ENCODE peak calls at places on chromosomes 5 and 9, in four cellular contexts. A, Y, X and J are unnamed samples.

GRCh38 chr9:16179566-16179965 is 626.7 kb downstream of the CCDC171 start:
- DNase-seq in A (no peak), Y (no peak), X (no peak), J (no peak)

GRCh38 chr5:53381-54174 is 38.4 kb upstream of the PLEKHG4B start:
- DNase-seq in A (no peak), Y (peak), X (peak), J (no peak)

GRCh38 chr9:87556821-87557220 is 59.2 kb downstream of the DAPK1 start:
- DNase-seq in A (no peak), Y (no peak), X (no peak), J (no peak)

GRCh38 chr9:36064448-36065037 is 27.8 kb downstream of the RECK start:
- DNase-seq in A (peak), Y (no peak), X (peak), J (peak)

GRCh38 chr9:113154471-113154870 is 3.7 kb downstream of the SLC31A2 start:
- DNase-seq in A (peak), Y (no peak), X (peak), J (peak)

GRCh38 chr5:147576646-147577535 is 67.0 kb upstream of the DPYSL3 start:
- DNase-seq in A (no peak), Y (peak), X (peak), J (peak)

GRCh38 chr5:135683227-135683626 is 104.4 kb upstream of the CXCL14 start:
- DNase-seq in A (no peak), Y (no peak), X (no peak), J (no peak)

GRCh38 chr5:110031402-110032140 is 341.8 kb downstream of the MAN2A1 start:
- DNase-seq in A (no peak), Y (no peak), X (no peak), J (no peak)

GRCh38 chr5:178551059-178551458 is 39.1 kb downstream of the COL23A1 start:
- DNase-seq in A (peak), Y (no peak), X (peak), J (no peak)

GRCh38 chr5:75089137-75089536 is 36.8 kb upstream of the GCNT4 start:
- DNase-seq in A (no peak), Y (no peak), X (no peak), J (no peak)

GRCh38 chr5:135543151-135543818 is 7.5 kb upstream of the NEUROG1 start:
- DNase-seq in A (no peak), Y (no peak), X (no peak), J (no peak)

GRCh38 chr5:143889986-143890385 is 78.0 kb downstream of the HMHB1 start:
- DNase-seq in A (peak), Y (no peak), X (peak), J (peak)

GRCh38 chr5:103889500-103890209 is 327.1 kb upstream of the NUDT12 start:
- DNase-seq in A (no peak), Y (no peak), X (no peak), J (no peak)

GRCh38 chr5:123155511-123155923 is 66.5 kb downstream of the PRDM6 start:
- DNase-seq in A (no peak), Y (no peak), X (no peak), J (no peak)

GRCh38 chr9:129176786-129177442 is 1.1 kb downstream of the IER5L start:
- DNase-seq in A (no peak), Y (peak), X (peak), J (no peak)

GRCh38 chr9:23630488-23630887 is 195.6 kb downstream of the ELAVL2 start:
- DNase-seq in A (no peak), Y (no peak), X (no peak), J (no peak)

GRCh38 chr5:87765009-87765408 is 352.3 kb upstream of the CCNH start:
- DNase-seq in A (no peak), Y (no peak), X (no peak), J (no peak)

GRCh38 chr9:715743-716400 is 125.6 kb upstream of the DMRT1 start:
- DNase-seq in A (no peak), Y (no peak), X (peak), J (peak)

GRCh38 chr5:21663082-21663481 is 1190.1 kb downstream of the CDH12 start:
- DNase-seq in A (no peak), Y (peak), X (no peak), J (no peak)

GRCh38 chr9:114300153-114300845 is 22.6 kb upstream of the ORM1 start:
- DNase-seq in A (no peak), Y (no peak), X (no peak), J (no peak)

GRCh38 chr5:11504083-11504785 is 400.0 kb downstream of the CTNND2 start:
- DNase-seq in A (no peak), Y (no peak), X (no peak), J (no peak)

GRCh38 chr5:10264569-10264968 is 14.5 kb downstream of the CCT5 start:
- DNase-seq in A (peak), Y (no peak), X (peak), J (no peak)

GRCh38 chr9:76650692-76651091 is 113.5 kb upstream of the PCA3 start:
- DNase-seq in A (no peak), Y (no peak), X (no peak), J (no peak)

GRCh38 chr5:172255444-172255843 is 28.1 kb downstream of the UBTD2 start:
- DNase-seq in A (no peak), Y (no peak), X (no peak), J (no peak)

GRCh38 chr5:116068028-116068632 is 16.7 kb upstream of the COMMD10 start:
- DNase-seq in A (peak), Y (peak), X (peak), J (peak)

GRCh38 chr5:141910271-141910673 is 13.4 kb upstream of the DELE1 start:
- DNase-seq in A (no peak), Y (no peak), X (no peak), J (peak)

GRCh38 chr9:109062543-109062942 is 49.2 kb upstream of the CTNNAL1 start:
- DNase-seq in A (no peak), Y (no peak), X (no peak), J (no peak)

GRCh38 chr9:73079326-73079725 is 72.3 kb upstream of the ANXA1 start:
- DNase-seq in A (no peak), Y (peak), X (no peak), J (no peak)